ENCODE peak calls at places on chromosomes 3 and 15, in nine cellular contexts. E is GM13976; R is A549; I is endothelial cell; M is hepatocyte; U is fibroblast of lung; Y is AG04449; O is CD4-positive, alpha-beta T cell; P is AG10803. A is an unnamed sample.
A peak's percentile ranks its signal among the peaks of the same experiment; 100 is the strongest.

GRCh38 chr3:87298111-87298718 is 21.8 kb upstream of the POU1F1 start:
- DNase-seq in I (no peak), U (peak; percentile 24), Y (no peak), M (peak; percentile 51), P (peak; percentile 28), O (no peak), R (peak; percentile 16), E (peak; percentile 34), A (no peak)

GRCh38 chr3:42595682-42596081 is 4.8 kb upstream of the NKTR start:
- DNase-seq in P (no peak), I (no peak), M (no peak), Y (no peak), U (no peak), R (no peak), E (no peak), O (no peak), A (no peak)

GRCh38 chr15:34951993-34952392 is 17.5 kb downstream of the AQR start:
- DNase-seq in P (peak; percentile 91), M (no peak), Y (peak; percentile 26), O (no peak), E (no peak), U (peak; percentile 47), I (no peak), R (no peak), A (no peak)

GRCh38 chr3:195892355-195893120 is 15.8 kb downstream of the TNK2 start:
- DNase-seq in E (no peak), P (peak; percentile 79), R (no peak), U (peak; percentile 81), M (peak; percentile 78), Y (no peak), I (no peak), O (no peak), A (no peak)

GRCh38 chr3:183046883-183047282 is 52.4 kb downstream of the MCCC1 start:
- DNase-seq in E (no peak), P (no peak), I (no peak), Y (no peak), O (no peak), U (no peak), R (no peak), M (no peak), A (no peak)

GRCh38 chr3:52507359-52507758 is 12.2 kb downstream of the STAB1 start:
- DNase-seq in R (peak; percentile 46), E (no peak), I (no peak), U (peak; percentile 49), M (peak; percentile 77), O (no peak), Y (peak; percentile 19), P (peak; percentile 20), A (no peak)

GRCh38 chr3:24495334-24495994 is 814 bp upstream of the THRB start:
- DNase-seq in O (no peak), P (no peak), R (peak; percentile 70), M (peak; percentile 74), U (no peak), Y (no peak), E (peak; percentile 26), I (peak; percentile 37), A (no peak)

GRCh38 chr3:71051893-71052687 is 531.4 kb downstream of the FOXP1 start:
- DNase-seq in R (no peak), M (no peak), O (no peak), I (no peak), P (peak; percentile 70), U (no peak), E (no peak), Y (no peak), A (no peak)

GRCh38 chr15:101203607-101204006 is 48.2 kb downstream of the CHSY1 start:
- DNase-seq in R (no peak), U (no peak), P (no peak), O (no peak), M (no peak), I (no peak), Y (no peak), E (no peak), A (no peak)

GRCh38 chr15:95845862-95846515 is 484.5 kb upstream of the NR2F2 start:
- DNase-seq in Y (no peak), U (no peak), R (no peak), P (no peak), O (no peak), E (no peak), I (no peak), M (no peak), A (no peak)

GRCh38 chr3:51968175-51968681 is 974 bp upstream of the PCBP4 start:
- DNase-seq in I (peak; percentile 46), M (peak; percentile 62), E (no peak), U (peak; percentile 34), R (no peak), Y (no peak), O (no peak), P (no peak), A (no peak)

GRCh38 chr3:184227481-184227935 is 1.9 kb upstream of the VWA5B2 start:
- DNase-seq in U (no peak), Y (no peak), E (peak; percentile 80), I (peak; percentile 57), O (peak; percentile 46), M (no peak), P (no peak), R (peak; percentile 71), A (no peak)

GRCh38 chr3:55322649-55323048 is 164.5 kb downstream of the WNT5A start:
- DNase-seq in P (peak; percentile 33), M (peak; percentile 49), Y (no peak), U (peak; percentile 73), I (no peak), O (no peak), E (no peak), R (no peak), A (no peak)

GRCh38 chr3:70108072-70108471 is 108.5 kb downstream of the SAMMSON start:
- DNase-seq in P (no peak), I (peak; percentile 47), U (no peak), R (no peak), E (no peak), M (peak; percentile 42), Y (no peak), O (no peak), A (peak; percentile 49)

GRCh38 chr3:112640864-112641751 is at the start of gene CCDC80:
- DNase-seq in M (peak; percentile 63), P (peak; percentile 93), U (peak; percentile 95), R (peak; percentile 75), O (no peak), E (no peak), Y (peak; percentile 69), I (no peak), A (no peak)

GRCh38 chr3:193774272-193774915 is 181.4 kb downstream of the OPA1 start:
- DNase-seq in E (no peak), P (no peak), Y (no peak), M (no peak), O (no peak), I (no peak), U (peak; percentile 29), R (no peak), A (no peak)

GRCh38 chr3:188578579-188579363 is 424.8 kb downstream of the LPP start:
- DNase-seq in R (no peak), P (peak; percentile 93), M (no peak), I (no peak), E (no peak), O (no peak), Y (peak; percentile 80), U (peak; percentile 96), A (peak; percentile 77)

GRCh38 chr3:109729111-109729510 is 391.8 kb upstream of the DPPA4 start:
- DNase-seq in U (no peak), P (peak; percentile 6), M (no peak), O (no peak), E (no peak), R (no peak), I (no peak), Y (no peak), A (no peak)

GRCh38 chr3:140013220-140013619 is 78.2 kb downstream of the CLSTN2 start:
- DNase-seq in E (no peak), O (no peak), P (no peak), Y (no peak), R (no peak), U (no peak), I (no peak), M (no peak), A (no peak)

GRCh38 chr3:29887450-29887849 is 606.6 kb downstream of the RBMS3 start:
- DNase-seq in O (no peak), I (no peak), Y (peak; percentile 21), E (no peak), P (peak; percentile 10), R (no peak), U (peak; percentile 28), M (no peak), A (no peak)

DNA sequence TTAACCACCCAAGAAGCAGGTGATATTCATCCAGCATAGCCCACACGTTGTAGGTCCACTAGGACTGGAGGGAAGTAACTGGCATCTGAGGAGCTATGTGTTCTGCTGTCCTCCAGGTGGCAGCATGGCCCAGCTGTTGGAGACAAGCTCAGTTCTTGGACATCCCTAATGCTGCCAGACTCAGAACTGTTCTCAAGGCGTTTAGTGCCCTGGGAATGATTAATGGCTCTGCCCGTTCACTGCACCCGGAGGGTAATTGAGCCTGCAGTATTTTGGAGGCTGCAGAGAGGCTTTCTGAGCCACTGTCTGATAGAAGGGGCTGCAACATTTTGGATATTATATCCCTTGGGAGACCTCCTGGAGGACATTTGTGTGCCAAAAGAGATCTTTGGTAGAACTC is 521.2 kb upstream of the SEMA6D start:
- DNase-seq in Y (peak; percentile 52), R (peak; percentile 6), E (peak; percentile 50), P (peak; percentile 83), O (no peak), U (peak; percentile 76), I (peak; percentile 82), M (peak; percentile 90), A (peak; percentile 50)
- TF ChIP-seq CTCF in Y (peak; percentile 93), R (peak; percentile 39), E (peak; percentile 75), P (peak; percentile 95), O (no peak), U (peak; percentile 93), I (peak; percentile 82), M (peak; percentile 91), A (peak; percentile 64)

GRCh38 chr3:9957214-9957613 is 5.0 kb upstream of the PRRT3 start:
- DNase-seq in Y (no peak), E (no peak), I (no peak), R (no peak), U (peak; percentile 15), M (no peak), P (peak; percentile 33), O (no peak), A (no peak)
- TF ChIP-seq CTCF in Y (no peak), E (no peak), I (no peak), R (peak; percentile 28), U (peak; percentile 12), M (no peak), P (peak; percentile 31), O (no peak), A (peak; percentile 18)

GRCh38 chr15:58189148-58189811 is 51.1 kb downstream of the AQP9 start:
- DNase-seq in U (no peak), R (no peak), I (no peak), Y (no peak), P (no peak), O (no peak), E (no peak), M (no peak), A (no peak)
- TF ChIP-seq CTCF in U (no peak), R (no peak), I (no peak), Y (no peak), P (no peak), O (no peak), E (no peak), M (no peak), A (no peak)

DNA sequence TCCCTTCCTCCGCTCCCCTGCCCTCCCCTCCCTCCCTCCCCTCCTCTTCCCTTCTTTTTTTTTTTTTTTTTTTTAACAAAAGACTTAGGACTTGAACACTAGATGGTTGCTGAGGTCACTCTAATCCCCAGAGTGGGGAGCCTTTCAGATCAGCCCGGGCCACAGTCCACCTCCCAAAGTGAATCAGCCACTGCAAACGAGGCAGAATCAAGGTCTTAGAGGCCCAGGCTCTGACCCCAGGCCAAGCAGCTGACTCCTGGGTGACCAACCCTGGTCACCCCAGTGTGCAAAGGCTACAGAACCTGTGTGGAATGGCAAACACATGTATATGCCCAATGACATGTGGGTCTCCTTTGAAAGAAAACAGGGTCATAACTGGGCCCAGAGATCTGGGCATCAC is 18.3 kb upstream of the EHD4 start:
- DNase-seq in Y (no peak), P (no peak), I (no peak), M (no peak), R (no peak), O (no peak), E (no peak), U (no peak), A (no peak)
- TF ChIP-seq CTCF in Y (no peak), P (no peak), I (no peak), M (no peak), R (no peak), O (no peak), E (no peak), U (no peak), A (no peak)